ENCODE peak calls at places on chromosomes 3 and 15, in four cellular contexts. Q is sigmoid colon, O is epithelial cell of esophagus, G is fibroblast of pulmonary artery. D is an unnamed sample.
A peak's percentile ranks its signal among the peaks of the same experiment; 100 is the strongest.

GRCh38 chr15:96340611-96341464 is 10.3 kb downstream of the NR2F2 start:
- DNase-seq in Q (peak; percentile 76), O (no peak), G (peak; percentile 73), D (no peak)

GRCh38 chr15:51575775-51576174 is 46.8 kb downstream of the DMXL2 start:
- DNase-seq in Q (no peak), O (no peak), G (no peak), D (no peak)

GRCh38 chr3:14392231-14392630 is 10.2 kb upstream of the SLC6A6 start:
- DNase-seq in Q (no peak), O (no peak), G (no peak), D (no peak)

GRCh38 chr3:105513042-105513441 is 146.3 kb downstream of the ALCAM start:
- DNase-seq in Q (no peak), O (peak; percentile 9), G (peak; percentile 81), D (peak; percentile 17)

GRCh38 chr3:190911382-190911781 is 48.9 kb upstream of the GMNC start:
- DNase-seq in Q (no peak), O (peak; percentile 63), G (no peak), D (no peak)

GRCh38 chr3:186212611-186213010 is 103.7 kb upstream of the ETV5 start:
- DNase-seq in Q (no peak), O (no peak), G (no peak), D (no peak)

GRCh38 chr15:63469984-63470383 is 34.4 kb upstream of the USP3 start:
- DNase-seq in Q (no peak), O (no peak), G (no peak), D (no peak)

GRCh38 chr3:58306662-58307286 is 454 bp downstream of the HTD2 start:
- DNase-seq in Q (peak; percentile 70), O (peak; percentile 61), G (peak; percentile 31), D (peak; percentile 56)

GRCh38 chr3:107994181-107994580 is 96.7 kb downstream of the CD47 start:
- DNase-seq in Q (no peak), O (peak; percentile 50), G (no peak), D (peak; percentile 44)

GRCh38 chr15:56835598-56836275 is 82.7 kb upstream of the TCF12 start:
- DNase-seq in Q (no peak), O (no peak), G (peak; percentile 87), D (no peak)

GRCh38 chr3:193943200-193943599 is 192.7 kb upstream of the HES1 start:
- DNase-seq in Q (no peak), O (no peak), G (no peak), D (no peak)

GRCh38 chr3:65963787-65964707 is 74.7 kb downstream of the MAGI1 start:
- DNase-seq in Q (no peak), O (peak; percentile 94), G (peak; percentile 88), D (peak; percentile 91)

GRCh38 chr3:142976621-142977398 is 13.3 kb upstream of the PAQR9 start:
- DNase-seq in Q (peak; percentile 78), O (peak; percentile 89), G (peak; percentile 95), D (peak; percentile 89)

GRCh38 chr3:69410301-69410700 is 24.4 kb upstream of the FRMD4B start:
- DNase-seq in Q (peak; percentile 74), O (peak; percentile 83), G (peak; percentile 75), D (peak; percentile 64)

GRCh38 chr15:82850242-82850591 is 40.8 kb downstream of the WHAMM start:
- DNase-seq in Q (no peak), O (no peak), G (no peak), D (peak; percentile 20)

GRCh38 chr15:98746756-98747155 is 98.4 kb downstream of the IGF1R start:
- DNase-seq in Q (no peak), O (peak; percentile 55), G (no peak), D (no peak)

GRCh38 chr3:9947025-9947995 is 4.9 kb downstream of the PRRT3 start:
- DNase-seq in Q (peak; percentile 91), O (peak; percentile 86), G (peak; percentile 71), D (peak; percentile 61)

GRCh38 chr3:46076606-46077005 is 49.3 kb upstream of the XCR1 start:
- DNase-seq in Q (no peak), O (no peak), G (peak; percentile 39), D (no peak)

GRCh38 chr3:171393032-171393744 is 67.0 kb downstream of the TNIK start:
- DNase-seq in Q (no peak), O (no peak), G (peak; percentile 73), D (no peak)

GRCh38 chr3:52216585-52217408 is 8.6 kb downstream of the TLR9 start:
- DNase-seq in Q (no peak), O (peak; percentile 96), G (peak; percentile 93), D (peak; percentile 97)

GRCh38 chr3:14170569-14171159 is 7.7 kb downstream of the XPC start:
- DNase-seq in Q (no peak), O (peak; percentile 58), G (peak; percentile 65), D (peak; percentile 54)

GRCh38 chr3:83514130-83514914 is 1444.5 kb upstream of the CADM2 start:
- DNase-seq in Q (no peak), O (peak; percentile 37), G (no peak), D (peak; percentile 25)

GRCh38 chr15:70433583-70434288 is 329.6 kb downstream of the UACA start:
- DNase-seq in Q (no peak), O (no peak), G (no peak), D (no peak)

GRCh38 chr3:151315136-151315535 is 1.5 kb downstream of the GPR87 start:
- DNase-seq in Q (no peak), O (peak; percentile 54), G (peak; percentile 67), D (no peak)

GRCh38 chr15:67049351-67050044 is 15.9 kb upstream of the SMAD3 start:
- DNase-seq in Q (peak; percentile 46), O (peak; percentile 93), G (peak; percentile 75), D (peak; percentile 85)

GRCh38 chr3:123980539-123980938 is 11.4 kb downstream of the ROPN1 start:
- DNase-seq in Q (no peak), O (no peak), G (no peak), D (no peak)
- H3K4me3 ChIP-seq in Q (no peak overlapping the region), O (no peak overlapping the region), G (no peak overlapping the region), D (no peak overlapping the region)

GRCh38 chr15:74780983-74781672 is 752 bp upstream of the CSK start:
- DNase-seq in Q (no peak), O (peak; percentile 62), G (peak; percentile 34), D (peak; percentile 47)
- H3K4me3 ChIP-seq in Q (no peak overlapping the region), O (peak overlapping the region; percentile 42), G (peak overlapping the region; percentile 46), D (peak overlapping the region; percentile 46)

GRCh38 chr3:86938305-86938704 is 52.6 kb downstream of the VGLL3 start:
- DNase-seq in Q (no peak), O (no peak), G (no peak), D (no peak)
- H3K4me3 ChIP-seq in Q (no peak overlapping the region), O (no peak overlapping the region), G (no peak overlapping the region), D (no peak overlapping the region)

GRCh38 chr3:189787622-189788021 is 156.4 kb downstream of the TP63 start:
- DNase-seq in Q (no peak), O (peak; percentile 60), G (peak; percentile 6), D (peak; percentile 53)

GRCh38 chr3:189789432-189789831 is 158.2 kb downstream of the TP63 start:
- DNase-seq in Q (no peak), O (peak; percentile 92), G (no peak), D (peak; percentile 89)

GRCh38 chr3:189790658-189791057 is 159.5 kb downstream of the TP63 start:
- DNase-seq in Q (no peak), O (peak; percentile 43), G (no peak), D (peak; percentile 48)

GRCh38 chr3:189794518-189794917 is 163.3 kb downstream of the TP63 start:
- DNase-seq in Q (no peak), O (no peak), G (no peak), D (no peak)

DNA sequence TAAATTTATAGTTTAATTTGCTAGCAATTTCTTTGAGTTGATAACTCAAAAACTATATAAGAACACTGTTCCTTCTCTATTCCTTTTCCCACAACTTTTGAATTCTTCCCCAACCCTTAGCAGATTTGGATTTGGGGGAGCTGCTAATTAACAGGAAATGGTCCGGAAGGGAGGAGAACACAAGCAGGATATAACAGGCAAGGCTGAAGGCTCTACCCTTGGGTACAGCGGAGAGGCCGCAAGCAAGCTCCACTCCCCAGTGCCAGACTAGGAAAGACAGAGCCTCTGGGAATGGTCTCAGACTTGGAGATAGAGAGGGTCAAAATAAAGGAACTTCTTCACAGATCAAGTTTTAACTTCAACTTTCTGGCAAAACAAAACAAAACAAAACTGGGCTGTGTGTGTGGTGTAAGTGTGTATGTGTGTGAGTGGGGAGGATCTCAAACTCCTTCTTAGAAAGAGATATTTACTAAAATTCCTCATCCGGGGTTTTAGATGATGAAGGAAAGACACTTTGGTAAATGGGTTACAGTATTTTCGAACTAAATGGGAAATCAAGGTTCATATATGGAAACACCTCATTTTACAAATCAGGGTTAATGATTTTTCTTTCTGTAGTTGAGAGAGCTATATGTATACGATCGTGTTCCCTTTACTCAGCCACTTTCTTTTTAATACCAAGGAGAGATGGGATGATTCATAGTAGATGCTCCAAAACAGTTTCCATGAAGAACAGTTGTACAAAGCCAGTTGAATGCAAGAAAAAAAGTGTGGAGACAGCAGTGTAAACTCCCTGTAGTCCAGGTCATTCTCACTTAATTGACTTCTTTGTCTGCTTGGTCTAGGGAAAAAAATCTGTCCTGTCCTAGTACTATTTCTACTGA is 161.1 kb downstream of the TP63 start:
- DNase-seq in Q (no peak), O (peak; percentile 61), G (no peak), D (peak; percentile 74)
- H3K4me3 ChIP-seq in Q (no peak overlapping the region), O (peak overlapping the region; percentile 95), G (no peak overlapping the region), D (peak overlapping the region; percentile 97)

GRCh38 chr3:165192610-165193192 is 3.5 kb downstream of the SLITRK3 start:
- DNase-seq in Q (no peak), O (no peak), G (no peak), D (no peak)

GRCh38 chr3:165195628-165196576 is at the start of gene SLITRK3:
- DNase-seq in Q (no peak), O (no peak), G (no peak), D (no peak)

GRCh38 chr3:165195226-165195625 is 958 bp downstream of the SLITRK3 start:
- DNase-seq in Q (no peak), O (no peak), G (no peak), D (no peak)

GRCh38 chr3:165193392-165194268 is 2.6 kb downstream of the SLITRK3 start:
- DNase-seq in Q (no peak), O (no peak), G (no peak), D (no peak)

GRCh38 chr3:165194477-165195135 is 1.6 kb downstream of the SLITRK3 start:
- DNase-seq in Q (no peak), O (no peak), G (no peak), D (no peak)
- H3K4me3 ChIP-seq in Q (peak overlapping the region; percentile 44), O (no peak overlapping the region), G (no peak overlapping the region), D (no peak overlapping the region)

DNA sequence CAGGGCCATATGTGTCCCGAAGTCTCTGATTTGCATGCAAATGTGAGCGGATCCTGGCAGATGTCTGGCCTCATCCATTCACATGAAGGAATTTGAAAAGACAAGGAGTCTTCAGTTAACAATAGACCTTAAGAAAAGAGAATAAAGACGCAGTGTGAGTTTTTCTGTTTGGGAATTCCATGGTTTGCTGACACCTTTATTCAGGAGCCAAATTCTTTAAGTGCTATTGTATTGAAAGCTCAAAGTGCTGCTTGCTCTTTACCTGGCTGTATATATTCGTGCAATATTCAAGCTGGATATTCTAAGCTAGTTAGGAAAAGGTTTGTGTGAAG is 2.2 kb downstream of the LRRN1 start:
- DNase-seq in Q (no peak), O (no peak), G (no peak), D (no peak)
- H3K4me3 ChIP-seq in Q (no peak overlapping the region), O (no peak overlapping the region), G (no peak overlapping the region), D (no peak overlapping the region)

GRCh38 chr3:112403101-112403500 is 70.1 kb downstream of the CD200 start:
- DNase-seq in Q (no peak), O (no peak), G (no peak), D (no peak)
- H3K4me3 ChIP-seq in Q (no peak overlapping the region), O (no peak overlapping the region), G (no peak overlapping the region), D (no peak overlapping the region)

GRCh38 chr15:34336947-34337556 is 529 bp downstream of the SLC12A6 start:
- DNase-seq in Q (peak; percentile 73), O (no peak), G (no peak), D (peak; percentile 9)
- H3K4me3 ChIP-seq in Q (peak overlapping the region; percentile 96), O (peak overlapping the region; percentile 82), G (peak overlapping the region; percentile 85), D (peak overlapping the region; percentile 80)